ENCODE peak calls at places on chromosomes 7 and 10, in six cellular contexts. One of them, this sample, is unnamed.

GRCh38 chr10:4622374-4622773 is 203.6 kb upstream of the AKR1E2 start:
- DNase-seq in activated naive CD4-positive, alpha-beta T cell treated with anti-CD3 and anti-CD28 coated beads, Interleukin-2, amount 10 ng/mL, durations not matched to agents 7 days and 5 days: no peak
- DNase-seq in HCT116: no peak
- DNase-seq in stimulated activated CD4-positive, alpha-beta T cell treated with anti-CD3 and anti-CD28 coated beads, Interleukin-2, amount 100 ng/mL, for 24 hours: no peak
- DNase-seq in activated CD4-positive, CD25-positive, alpha-beta regulatory T cell: no peak
- DNase-seq in lower lobe of right lung: no peak
- DNase-seq in this sample: no peak

GRCh38 chr7:7970620-7971307 is 2.2 kb downstream of the GLCCI1 start:
- DNase-seq in stimulated activated CD4-positive, alpha-beta T cell treated with anti-CD3 and anti-CD28 coated beads, Interleukin-2, amount 100 ng/mL, for 24 hours: no peak
- DNase-seq in activated naive CD4-positive, alpha-beta T cell treated with anti-CD3 and anti-CD28 coated beads, Interleukin-2, amount 10 ng/mL, durations not matched to agents 7 days and 5 days: no peak
- DNase-seq in HCT116: no peak
- DNase-seq in activated CD4-positive, CD25-positive, alpha-beta regulatory T cell: no peak
- DNase-seq in lower lobe of right lung: no peak
- DNase-seq in this sample: no peak

GRCh38 chr7:12768948-12769347 is 81.5 kb downstream of the ARL4A start:
- DNase-seq in stimulated activated CD4-positive, alpha-beta T cell treated with anti-CD3 and anti-CD28 coated beads, Interleukin-2, amount 100 ng/mL, for 24 hours: no peak
- DNase-seq in activated CD4-positive, CD25-positive, alpha-beta regulatory T cell: no peak
- DNase-seq in HCT116: no peak
- DNase-seq in lower lobe of right lung: no peak
- DNase-seq in activated naive CD4-positive, alpha-beta T cell treated with anti-CD3 and anti-CD28 coated beads, Interleukin-2, amount 10 ng/mL, durations not matched to agents 7 days and 5 days: no peak
- DNase-seq in this sample: no peak

GRCh38 chr10:58477122-58477521 is 35.5 kb upstream of the BICC1 start:
- DNase-seq in activated CD4-positive, CD25-positive, alpha-beta regulatory T cell: no peak
- DNase-seq in lower lobe of right lung: no peak
- DNase-seq in activated naive CD4-positive, alpha-beta T cell treated with anti-CD3 and anti-CD28 coated beads, Interleukin-2, amount 10 ng/mL, durations not matched to agents 7 days and 5 days: no peak
- DNase-seq in HCT116: no peak
- DNase-seq in stimulated activated CD4-positive, alpha-beta T cell treated with anti-CD3 and anti-CD28 coated beads, Interleukin-2, amount 100 ng/mL, for 24 hours: no peak
- DNase-seq in this sample: peak; percentile 74

GRCh38 chr10:71094712-71095390 is 117.5 kb upstream of the UNC5B start:
- DNase-seq in activated CD4-positive, CD25-positive, alpha-beta regulatory T cell: no peak
- DNase-seq in lower lobe of right lung: no peak
- DNase-seq in HCT116: no peak
- DNase-seq in stimulated activated CD4-positive, alpha-beta T cell treated with anti-CD3 and anti-CD28 coated beads, Interleukin-2, amount 100 ng/mL, for 24 hours: no peak
- DNase-seq in activated naive CD4-positive, alpha-beta T cell treated with anti-CD3 and anti-CD28 coated beads, Interleukin-2, amount 10 ng/mL, durations not matched to agents 7 days and 5 days: no peak
- DNase-seq in this sample: no peak

GRCh38 chr7:22481726-22482125 is 18.3 kb downstream of the STEAP1B start:
- DNase-seq in activated naive CD4-positive, alpha-beta T cell treated with anti-CD3 and anti-CD28 coated beads, Interleukin-2, amount 10 ng/mL, durations not matched to agents 7 days and 5 days: peak; percentile 27
- DNase-seq in activated CD4-positive, CD25-positive, alpha-beta regulatory T cell: no peak
- DNase-seq in HCT116: no peak
- DNase-seq in stimulated activated CD4-positive, alpha-beta T cell treated with anti-CD3 and anti-CD28 coated beads, Interleukin-2, amount 100 ng/mL, for 24 hours: no peak
- DNase-seq in lower lobe of right lung: no peak
- DNase-seq in this sample: no peak

GRCh38 chr7:29154076-29154475 is 7.7 kb upstream of the CPVL start:
- DNase-seq in lower lobe of right lung: no peak
- DNase-seq in activated naive CD4-positive, alpha-beta T cell treated with anti-CD3 and anti-CD28 coated beads, Interleukin-2, amount 10 ng/mL, durations not matched to agents 7 days and 5 days: no peak
- DNase-seq in HCT116: no peak
- DNase-seq in stimulated activated CD4-positive, alpha-beta T cell treated with anti-CD3 and anti-CD28 coated beads, Interleukin-2, amount 100 ng/mL, for 24 hours: no peak
- DNase-seq in activated CD4-positive, CD25-positive, alpha-beta regulatory T cell: no peak
- DNase-seq in this sample: no peak

GRCh38 chr10:11017575-11018425 is at the start of gene CELF2:
- DNase-seq in lower lobe of right lung: peak; percentile 85
- DNase-seq in activated CD4-positive, CD25-positive, alpha-beta regulatory T cell: peak; percentile 25
- DNase-seq in stimulated activated CD4-positive, alpha-beta T cell treated with anti-CD3 and anti-CD28 coated beads, Interleukin-2, amount 100 ng/mL, for 24 hours: peak; percentile 70
- DNase-seq in HCT116: no peak
- DNase-seq in activated naive CD4-positive, alpha-beta T cell treated with anti-CD3 and anti-CD28 coated beads, Interleukin-2, amount 10 ng/mL, durations not matched to agents 7 days and 5 days: peak; percentile 71
- DNase-seq in this sample: peak; percentile 61

This sample was measured in aorta.